ENCODE peak calls at places on chromosome 10, in seven cellular contexts. T, K, F, N, V, P and E are unnamed samples.

GRCh38 chr10:126041804-126042231 is 145.5 kb downstream of the FANK1 start:
- DNase-seq in F (peak; percentile 68), P (peak; percentile 95), T (peak; percentile 46), N (peak; percentile 59), V (no peak), K (peak; percentile 64), E (no peak)

GRCh38 chr10:129676014-129676413 is 209.0 kb downstream of the MGMT start:
- DNase-seq in V (no peak), T (no peak), N (no peak), P (no peak), K (no peak), F (no peak), E (no peak)

GRCh38 chr10:132406750-132407149 is 9.8 kb downstream of the PWWP2B start:
- DNase-seq in F (no peak), K (no peak), T (no peak), V (no peak), N (no peak), P (peak; percentile 35), E (no peak)

GRCh38 chr10:23675588-23675987 is 236.7 kb downstream of the OTUD1 start:
- DNase-seq in K (no peak), F (no peak), V (no peak), N (no peak), T (no peak), P (no peak), E (no peak)

GRCh38 chr10:114584419-114584818 is 73.7 kb downstream of the ABLIM1 start:
- DNase-seq in T (no peak), K (no peak), V (no peak), P (no peak), N (peak; percentile 43), F (no peak), E (no peak)

GRCh38 chr10:14382022-14382421 is 51.3 kb upstream of the FRMD4A start:
- DNase-seq in K (no peak), P (no peak), T (no peak), V (no peak), N (no peak), F (no peak), E (no peak)

GRCh38 chr10:93680414-93681047 is 21.9 kb downstream of the FRA10AC1 start:
- DNase-seq in V (no peak), F (no peak), K (no peak), P (no peak), T (peak; percentile 59), N (peak; percentile 63), E (no peak)

GRCh38 chr10:110394898-110395297 is 90.2 kb upstream of the SMNDC1 start:
- DNase-seq in K (no peak), P (no peak), V (no peak), T (no peak), F (no peak), N (no peak), E (no peak)

GRCh38 chr10:53744746-53745145 is 972.2 kb upstream of the MBL2 start:
- DNase-seq in P (no peak), T (no peak), F (no peak), N (no peak), K (no peak), V (no peak), E (peak; percentile 11)

GRCh38 chr10:102065561-102066420 is 642 bp downstream of the HPS6 start:
- DNase-seq in V (no peak), K (no peak), N (peak; percentile 63), P (peak; percentile 81), F (no peak), T (no peak), E (no peak)

GRCh38 chr10:101323495-101323894 is 30.5 kb upstream of the BTRC start:
- DNase-seq in T (no peak), N (no peak), K (no peak), F (no peak), V (no peak), P (no peak), E (no peak)

GRCh38 chr10:17787087-17787942 is 21.8 kb upstream of the MRC1 start:
- DNase-seq in F (no peak), V (peak; percentile 75), T (peak; percentile 92), K (no peak), N (peak; percentile 97), P (no peak), E (peak; percentile 29)

GRCh38 chr10:37930423-37930822 is 46.0 kb downstream of the ZNF25 start:
- DNase-seq in N (no peak), F (no peak), V (no peak), K (no peak), T (no peak), P (no peak), E (no peak)

GRCh38 chr10:71396714-71397339 is at the start of gene CDH23:
- DNase-seq in K (no peak), V (peak; percentile 43), P (peak; percentile 82), N (peak; percentile 38), T (no peak), F (no peak), E (no peak)

GRCh38 chr10:75197906-75198305 is 12.7 kb upstream of the VDAC2 start:
- DNase-seq in P (peak; percentile 73), F (no peak), V (no peak), K (no peak), T (no peak), N (no peak), E (no peak)

GRCh38 chr10:89163265-89163995 is 43.7 kb downstream of the CH25H start:
- DNase-seq in N (peak; percentile 70), T (peak; percentile 56), F (peak; percentile 6), K (peak; percentile 22), P (peak; percentile 39), V (no peak), E (no peak)

GRCh38 chr10:17644485-17644964 is 574 bp downstream of the STAM start:
- DNase-seq in V (no peak), N (peak; percentile 68), K (no peak), P (no peak), T (peak; percentile 55), F (no peak), E (no peak)

GRCh38 chr10:21552638-21553037 is 18.6 kb downstream of the MLLT10 start:
- DNase-seq in F (no peak), K (no peak), T (no peak), N (no peak), V (no peak), P (no peak), E (no peak)

GRCh38 chr10:1048349-1048731 is 579 bp downstream of the IDI1 start:
- DNase-seq in K (no peak), F (no peak), N (no peak), V (no peak), P (peak; percentile 71), T (peak; percentile 50), E (no peak)

GRCh38 chr10:78914060-78914378 is 154.7 kb upstream of the ZMIZ1 start:
- DNase-seq in P (no peak), F (no peak), K (no peak), N (no peak), V (no peak), T (no peak), E (no peak)

GRCh38 chr10:77290528-77291155 is 347.0 kb downstream of the KCNMA1 start:
- DNase-seq in N (peak; percentile 91), V (peak; percentile 88), K (no peak), P (no peak), T (peak; percentile 55), F (no peak), E (no peak)
- H3K4me1 ChIP-seq in N (peaks cover 63% of the 10 kb centered on the region), V (peaks cover 57% of the 10 kb centered on the region), K (no peaks in the 10 kb centered on the region), P (no peaks in the 10 kb centered on the region), T (peaks cover 12% of the 10 kb centered on the region), F (no peaks in the 10 kb centered on the region), E (peaks cover 2% of the 10 kb centered on the region)

DNA sequence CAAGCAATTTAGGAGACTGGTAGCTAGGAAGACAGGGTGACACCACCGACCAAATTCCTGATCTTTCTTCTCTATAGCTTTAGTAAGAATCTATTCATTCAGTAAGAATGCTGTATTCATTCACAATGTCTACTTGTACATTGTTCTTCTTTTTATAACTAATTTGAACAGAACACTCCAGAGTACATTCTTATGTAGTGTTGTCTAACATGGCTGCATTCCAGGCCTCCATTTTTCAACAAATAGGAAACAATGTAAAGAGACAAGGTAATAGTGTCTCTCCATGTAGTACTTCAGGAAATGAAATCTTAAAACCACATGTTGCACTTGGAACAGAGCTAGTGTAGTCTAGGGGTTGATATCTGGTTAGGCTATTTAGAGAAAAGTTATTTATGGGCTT is 1.8 kb downstream of the VCL start:
- DNase-seq in V (no peak), K (no peak), T (no peak), N (peak; percentile 74), F (no peak), P (no peak), E (no peak)
- H3K4me1 ChIP-seq in V (peaks cover 42% of the 10 kb centered on the region), K (peaks cover 4% of the 10 kb centered on the region), T (peaks cover 2% of the 10 kb centered on the region), N (peaks cover 44% of the 10 kb centered on the region), F (peaks cover 32% of the 10 kb centered on the region), P (peaks cover 9% of the 10 kb centered on the region), E (no peaks in the 10 kb centered on the region)

GRCh38 chr10:28408237-28408777 is 105.4 kb upstream of the MPP7 start:
- DNase-seq in T (no peak), F (no peak), K (no peak), P (no peak), V (no peak), N (no peak), E (no peak)
- H3K4me1 ChIP-seq in T (no peaks in the 10 kb centered on the region), F (no peaks in the 10 kb centered on the region), K (no peaks in the 10 kb centered on the region), P (no peaks in the 10 kb centered on the region), V (no peaks in the 10 kb centered on the region), N (no peaks in the 10 kb centered on the region), E (no peaks in the 10 kb centered on the region)

GRCh38 chr10:62693306-62693705 is 111.2 kb upstream of the ADO start:
- DNase-seq in T (no peak), N (no peak), K (no peak), F (no peak), V (no peak), P (no peak), E (no peak)

GRCh38 chr10:62690703-62691102 is 113.8 kb upstream of the ADO start:
- DNase-seq in K (no peak), T (no peak), P (no peak), V (no peak), N (no peak), F (no peak), E (peak; percentile 13)

GRCh38 chr10:62692085-62692484 is 112.4 kb upstream of the ADO start:
- DNase-seq in F (no peak), P (no peak), N (no peak), V (no peak), T (no peak), K (no peak), E (peak; percentile 22)

GRCh38 chr10:62689712-62690111 is 114.8 kb upstream of the ADO start:
- DNase-seq in P (no peak), V (no peak), T (no peak), F (no peak), K (no peak), N (no peak), E (no peak)

DNA sequence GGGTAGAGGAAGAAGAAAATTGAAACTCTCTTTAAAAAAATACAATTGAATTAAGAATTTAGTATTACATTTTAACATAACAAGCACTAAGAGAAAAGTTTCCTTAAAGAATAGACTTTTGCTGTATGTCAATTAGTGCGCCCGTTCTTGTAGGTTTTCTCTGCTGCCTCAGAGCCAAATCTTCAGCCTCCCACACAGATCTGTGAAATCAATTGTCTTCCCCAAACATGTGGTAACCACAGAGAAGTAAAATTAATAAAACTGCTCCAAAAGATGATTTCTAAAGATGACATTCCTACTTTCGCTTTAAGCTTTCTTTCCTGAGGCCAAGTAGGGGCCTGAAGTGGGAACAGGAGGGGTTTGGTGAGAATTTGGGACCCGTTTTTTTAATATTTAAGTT is 113.2 kb upstream of the ADO start:
- DNase-seq in F (no peak), V (no peak), N (no peak), T (no peak), P (no peak), K (no peak), E (no peak)
- H3K4me1 ChIP-seq in F (peaks cover 44% of the 10 kb centered on the region), V (peaks cover 10% of the 10 kb centered on the region), N (no peaks in the 10 kb centered on the region), T (no peaks in the 10 kb centered on the region), P (peaks cover 4% of the 10 kb centered on the region), K (no peaks in the 10 kb centered on the region), E (peaks cover 3% of the 10 kb centered on the region)